ENCODE peak calls at places on chromosomes 13 and 19, in five cellular contexts. One of them, this sample, is unnamed. For H3K4me1, the result is how much of the 10 kb centered on the place peaks cover.

GRCh38 chr19:6066661-6067646 is 43.3 kb downstream of the RFX2 start:
- DNase-seq in CD4-positive, alpha-beta memory T cell: peak
- DNase-seq in right atrium auricular region: peak
- DNase-seq in mammary epithelial cell: peak
- DNase-seq in thoracic aorta: peak
- DNase-seq in this sample: peak

GRCh38 chr19:11881151-11881800 is 6.3 kb upstream of the ZNF69 start:
- DNase-seq in CD4-positive, alpha-beta memory T cell: peak
- DNase-seq in right atrium auricular region: peak
- DNase-seq in mammary epithelial cell: peak
- DNase-seq in thoracic aorta: no peak
- DNase-seq in this sample: peak

GRCh38 chr13:32115069-32115468 is 83.5 kb downstream of the FRY start:
- DNase-seq in CD4-positive, alpha-beta memory T cell: no peak
- DNase-seq in right atrium auricular region: no peak
- DNase-seq in mammary epithelial cell: no peak
- DNase-seq in thoracic aorta: no peak
- DNase-seq in this sample: no peak

GRCh38 chr13:48653074-48654054 is at the start of gene CYSLTR2:
- DNase-seq in CD4-positive, alpha-beta memory T cell: peak
- DNase-seq in right atrium auricular region: no peak
- DNase-seq in mammary epithelial cell: no peak
- DNase-seq in thoracic aorta: no peak
- DNase-seq in this sample: no peak

GRCh38 chr13:62524498-62524897 is 1108.8 kb upstream of the PCDH20 start:
- DNase-seq in CD4-positive, alpha-beta memory T cell: no peak
- DNase-seq in right atrium auricular region: no peak
- DNase-seq in mammary epithelial cell: no peak
- DNase-seq in thoracic aorta: no peak
- DNase-seq in this sample: no peak

GRCh38 chr19:50844296-50844935 is 10.3 kb upstream of the KLK3 start:
- DNase-seq in CD4-positive, alpha-beta memory T cell: no peak
- DNase-seq in right atrium auricular region: no peak
- DNase-seq in mammary epithelial cell: no peak
- DNase-seq in thoracic aorta: no peak
- DNase-seq in this sample: no peak

GRCh38 chr19:46861691-46862503 is 1.1 kb downstream of the ARHGAP35 start:
- DNase-seq in CD4-positive, alpha-beta memory T cell: no peak
- DNase-seq in right atrium auricular region: no peak
- DNase-seq in mammary epithelial cell: peak
- DNase-seq in thoracic aorta: no peak
- DNase-seq in this sample: no peak

GRCh38 chr19:31119951-31120690 is 229.1 kb downstream of the TSHZ3 start:
- DNase-seq in CD4-positive, alpha-beta memory T cell: no peak
- DNase-seq in right atrium auricular region: no peak
- DNase-seq in mammary epithelial cell: no peak
- DNase-seq in thoracic aorta: no peak
- DNase-seq in this sample: no peak

GRCh38 chr13:40682449-40683240 is 16.2 kb upstream of the FOXO1 start:
- DNase-seq in CD4-positive, alpha-beta memory T cell: peak
- DNase-seq in right atrium auricular region: no peak
- DNase-seq in mammary epithelial cell: no peak
- DNase-seq in thoracic aorta: no peak
- DNase-seq in this sample: no peak

GRCh38 chr13:43360911-43361605 is 337.7 kb downstream of the DNAJC15 start:
- DNase-seq in CD4-positive, alpha-beta memory T cell: no peak
- DNase-seq in right atrium auricular region: no peak
- DNase-seq in mammary epithelial cell: peak
- DNase-seq in thoracic aorta: no peak
- DNase-seq in this sample: no peak

GRCh38 chr13:28558567-28558966 is 63.6 kb upstream of the FLT1 start:
- DNase-seq in CD4-positive, alpha-beta memory T cell: no peak
- DNase-seq in right atrium auricular region: no peak
- DNase-seq in mammary epithelial cell: no peak
- DNase-seq in thoracic aorta: no peak
- DNase-seq in this sample: no peak

GRCh38 chr13:59120297-59120843 is 1043.4 kb downstream of the DIAPH3 start:
- DNase-seq in CD4-positive, alpha-beta memory T cell: no peak
- DNase-seq in right atrium auricular region: no peak
- DNase-seq in mammary epithelial cell: no peak
- DNase-seq in thoracic aorta: no peak
- DNase-seq in this sample: no peak

GRCh38 chr19:45852145-45852750 is 10.7 kb downstream of the SYMPK start:
- DNase-seq in CD4-positive, alpha-beta memory T cell: no peak
- DNase-seq in right atrium auricular region: no peak
- DNase-seq in mammary epithelial cell: no peak
- DNase-seq in thoracic aorta: no peak
- DNase-seq in this sample: no peak

GRCh38 chr13:48595330-48596127 is 58.2 kb upstream of the CYSLTR2 start:
- DNase-seq in CD4-positive, alpha-beta memory T cell: peak
- DNase-seq in right atrium auricular region: peak
- DNase-seq in mammary epithelial cell: peak
- DNase-seq in thoracic aorta: no peak
- DNase-seq in this sample: no peak

GRCh38 chr13:107650081-107650701 is 565.1 kb downstream of the LIG4 start:
- DNase-seq in CD4-positive, alpha-beta memory T cell: no peak
- DNase-seq in right atrium auricular region: no peak
- DNase-seq in mammary epithelial cell: peak
- DNase-seq in thoracic aorta: no peak
- DNase-seq in this sample: no peak

GRCh38 chr19:55206664-55207500 is 2.4 kb downstream of the PTPRH start:
- DNase-seq in CD4-positive, alpha-beta memory T cell: no peak
- DNase-seq in right atrium auricular region: peak
- DNase-seq in mammary epithelial cell: peak
- DNase-seq in thoracic aorta: no peak
- DNase-seq in this sample: peak

GRCh38 chr19:35318679-35319448 is 10.1 kb upstream of the CD22 start:
- DNase-seq in CD4-positive, alpha-beta memory T cell: no peak
- DNase-seq in right atrium auricular region: peak
- DNase-seq in mammary epithelial cell: peak
- DNase-seq in thoracic aorta: peak
- DNase-seq in this sample: peak

GRCh38 chr13:113926301-113926761 is 47.5 kb downstream of the C13orf46 start:
- DNase-seq in CD4-positive, alpha-beta memory T cell: no peak
- DNase-seq in right atrium auricular region: no peak
- DNase-seq in mammary epithelial cell: no peak
- DNase-seq in thoracic aorta: no peak
- DNase-seq in this sample: peak

GRCh38 chr13:27790523-27790922 is 1.8 kb upstream of the GSX1 start:
- DNase-seq in CD4-positive, alpha-beta memory T cell: no peak
- DNase-seq in right atrium auricular region: no peak
- DNase-seq in mammary epithelial cell: no peak
- DNase-seq in thoracic aorta: no peak
- DNase-seq in this sample: no peak

GRCh38 chr19:43773725-43774102 is 7.1 kb downstream of the KCNN4 start:
- DNase-seq in CD4-positive, alpha-beta memory T cell: no peak
- DNase-seq in right atrium auricular region: no peak
- DNase-seq in mammary epithelial cell: no peak
- DNase-seq in thoracic aorta: no peak
- DNase-seq in this sample: no peak

GRCh38 chr13:50561774-50562173 is 281.7 kb downstream of the DLEU7 start:
- DNase-seq in CD4-positive, alpha-beta memory T cell: no peak
- DNase-seq in right atrium auricular region: no peak
- DNase-seq in mammary epithelial cell: no peak
- DNase-seq in thoracic aorta: no peak
- DNase-seq in this sample: no peak

GRCh38 chr13:65836066-65836465 is 1394.1 kb downstream of the PCDH9 start:
- DNase-seq in CD4-positive, alpha-beta memory T cell: no peak
- DNase-seq in right atrium auricular region: no peak
- DNase-seq in mammary epithelial cell: no peak
- DNase-seq in thoracic aorta: no peak
- DNase-seq in this sample: no peak

GRCh38 chr13:30141773-30142501 is 165.4 kb downstream of the KATNAL1 start:
- DNase-seq in CD4-positive, alpha-beta memory T cell: no peak
- DNase-seq in right atrium auricular region: no peak
- DNase-seq in mammary epithelial cell: no peak
- DNase-seq in thoracic aorta: no peak
- DNase-seq in this sample: no peak

GRCh38 chr19:33426621-33427475 is 53.3 kb downstream of the CEBPG start:
- DNase-seq in CD4-positive, alpha-beta memory T cell: no peak
- DNase-seq in right atrium auricular region: no peak
- DNase-seq in mammary epithelial cell: no peak
- DNase-seq in thoracic aorta: no peak
- DNase-seq in this sample: no peak

GRCh38 chr13:29532136-29532535 is 63.4 kb downstream of the SLC7A1 start:
- DNase-seq in CD4-positive, alpha-beta memory T cell: no peak
- DNase-seq in right atrium auricular region: no peak
- DNase-seq in mammary epithelial cell: no peak
- DNase-seq in thoracic aorta: no peak
- DNase-seq in this sample: no peak

GRCh38 chr19:46828484-46828883 is 22.2 kb downstream of the AP2S1 start:
- DNase-seq in CD4-positive, alpha-beta memory T cell: no peak
- DNase-seq in right atrium auricular region: no peak
- DNase-seq in mammary epithelial cell: no peak
- DNase-seq in thoracic aorta: no peak
- DNase-seq in this sample: no peak

GRCh38 chr19:11418166-11418517 is 972 bp downstream of the RGL3 start:
- DNase-seq in CD4-positive, alpha-beta memory T cell: no peak
- DNase-seq in right atrium auricular region: no peak
- DNase-seq in mammary epithelial cell: no peak
- DNase-seq in thoracic aorta: no peak
- DNase-seq in this sample: no peak

GRCh38 chr13:97221989-97222700 is at the start of gene MBNL2:
- DNase-seq in CD4-positive, alpha-beta memory T cell: peak
- DNase-seq in right atrium auricular region: peak
- DNase-seq in mammary epithelial cell: peak
- DNase-seq in thoracic aorta: peak
- DNase-seq in this sample: peak

GRCh38 chr13:26600345-26600761 is 42.9 kb downstream of the WASF3 start:
- DNase-seq in CD4-positive, alpha-beta memory T cell: no peak
- DNase-seq in right atrium auricular region: no peak
- DNase-seq in mammary epithelial cell: no peak
- DNase-seq in thoracic aorta: no peak
- DNase-seq in this sample: peak

GRCh38 chr19:45790942-45791341 is 1.7 kb downstream of the DMWD start:
- DNase-seq in CD4-positive, alpha-beta memory T cell: peak
- DNase-seq in right atrium auricular region: no peak
- DNase-seq in mammary epithelial cell: no peak
- DNase-seq in thoracic aorta: no peak
- DNase-seq in this sample: no peak

GRCh38 chr19:33177417-33177976 is 16.6 kb upstream of the LRP3 start:
- DNase-seq in CD4-positive, alpha-beta memory T cell: peak
- DNase-seq in right atrium auricular region: peak
- DNase-seq in mammary epithelial cell: no peak
- DNase-seq in thoracic aorta: peak
- DNase-seq in this sample: no peak

GRCh38 chr13:74438911-74439310 is 304.7 kb upstream of the KLF12 start:
- DNase-seq in CD4-positive, alpha-beta memory T cell: no peak
- DNase-seq in right atrium auricular region: no peak
- DNase-seq in mammary epithelial cell: no peak
- DNase-seq in thoracic aorta: no peak
- DNase-seq in this sample: no peak

GRCh38 chr13:44243198-44243852 is 130.3 kb upstream of the SERP2 start:
- DNase-seq in CD4-positive, alpha-beta memory T cell: no peak
- DNase-seq in right atrium auricular region: peak
- DNase-seq in mammary epithelial cell: peak
- DNase-seq in thoracic aorta: no peak
- DNase-seq in this sample: no peak

GRCh38 chr19:1074512-1075283 is 7.7 kb downstream of the ARHGAP45 start:
- DNase-seq in CD4-positive, alpha-beta memory T cell: peak
- DNase-seq in right atrium auricular region: peak
- DNase-seq in mammary epithelial cell: peak
- DNase-seq in thoracic aorta: no peak
- DNase-seq in this sample: peak

GRCh38 chr19:1079566-1080111 is 12.7 kb downstream of the ARHGAP45 start:
- DNase-seq in CD4-positive, alpha-beta memory T cell: no peak
- DNase-seq in right atrium auricular region: no peak
- DNase-seq in mammary epithelial cell: no peak
- DNase-seq in thoracic aorta: no peak
- DNase-seq in this sample: no peak

GRCh38 chr19:1073956-1074511 is 7.1 kb downstream of the ARHGAP45 start:
- DNase-seq in CD4-positive, alpha-beta memory T cell: no peak
- DNase-seq in right atrium auricular region: no peak
- DNase-seq in mammary epithelial cell: no peak
- DNase-seq in thoracic aorta: no peak
- DNase-seq in this sample: no peak

GRCh38 chr19:1076046-1076386 is 9.0 kb downstream of the ARHGAP45 start:
- DNase-seq in CD4-positive, alpha-beta memory T cell: no peak
- DNase-seq in right atrium auricular region: no peak
- DNase-seq in mammary epithelial cell: no peak
- DNase-seq in thoracic aorta: no peak
- DNase-seq in this sample: no peak

GRCh38 chr19:1076951-1077350 is 10.0 kb downstream of the ARHGAP45 start:
- DNase-seq in CD4-positive, alpha-beta memory T cell: peak
- DNase-seq in right atrium auricular region: no peak
- DNase-seq in mammary epithelial cell: peak
- DNase-seq in thoracic aorta: no peak
- DNase-seq in this sample: peak
- H3K4me1 ChIP-seq in CD4-positive, alpha-beta memory T cell: half or more
- H3K4me1 ChIP-seq in right atrium auricular region: under half
- H3K4me1 ChIP-seq in mammary epithelial cell: under half
- H3K4me1 ChIP-seq in thoracic aorta: under half
- H3K4me1 ChIP-seq in this sample: under half

GRCh38 chr13:51697181-51697580 is 106.8 kb downstream of the DHRS12 start:
- DNase-seq in CD4-positive, alpha-beta memory T cell: no peak
- DNase-seq in right atrium auricular region: no peak
- DNase-seq in mammary epithelial cell: no peak
- DNase-seq in thoracic aorta: no peak
- DNase-seq in this sample: no peak
- H3K4me1 ChIP-seq in CD4-positive, alpha-beta memory T cell: under half
- H3K4me1 ChIP-seq in right atrium auricular region: under half
- H3K4me1 ChIP-seq in mammary epithelial cell: under half
- H3K4me1 ChIP-seq in thoracic aorta: under half
- H3K4me1 ChIP-seq in this sample: under half

DNA sequence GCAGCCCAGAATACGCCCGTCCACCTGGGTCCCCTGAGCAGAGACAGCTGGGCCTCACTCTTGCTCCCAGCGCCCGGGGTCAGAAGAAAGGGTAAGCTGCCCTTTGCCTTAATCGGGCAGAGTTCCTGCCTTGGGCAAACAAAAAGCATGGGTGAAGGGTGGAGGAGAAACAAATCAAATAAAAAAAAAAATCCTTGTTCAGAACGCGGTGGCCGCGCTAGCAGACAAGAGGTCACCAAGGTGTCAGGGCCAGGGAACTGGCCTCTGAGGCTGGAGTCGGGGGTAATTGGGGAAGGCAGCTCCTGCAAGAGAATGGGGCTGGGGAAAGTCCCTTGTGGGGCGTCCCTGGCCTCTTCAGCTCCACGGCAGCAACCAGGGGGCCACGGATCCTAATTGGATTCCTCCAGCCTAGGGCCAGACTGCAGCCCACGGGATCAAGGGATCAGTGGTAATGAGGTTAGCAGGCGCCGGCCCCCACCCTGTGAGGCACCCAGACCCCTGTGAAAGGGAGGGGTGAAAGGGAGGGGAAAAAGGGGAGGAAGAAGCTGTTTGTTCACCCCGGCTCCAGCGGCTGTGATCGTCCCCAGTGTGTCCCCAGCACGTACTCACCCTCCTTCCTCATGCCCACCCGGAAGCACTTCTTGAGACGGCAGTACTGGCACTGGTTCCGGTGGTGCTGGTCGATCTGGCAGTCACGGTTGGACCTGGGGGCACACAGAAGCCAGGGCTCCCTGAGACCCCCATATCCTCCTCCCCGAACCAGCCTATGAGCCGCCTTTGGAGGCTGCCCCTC is 5.5 kb downstream of the NR2F6 start:
- DNase-seq in CD4-positive, alpha-beta memory T cell: no peak
- DNase-seq in right atrium auricular region: no peak
- DNase-seq in mammary epithelial cell: no peak
- DNase-seq in thoracic aorta: no peak
- DNase-seq in this sample: no peak
- H3K4me1 ChIP-seq in CD4-positive, alpha-beta memory T cell: under half
- H3K4me1 ChIP-seq in right atrium auricular region: under half
- H3K4me1 ChIP-seq in mammary epithelial cell: under half
- H3K4me1 ChIP-seq in thoracic aorta: under half
- H3K4me1 ChIP-seq in this sample: under half

GRCh38 chr19:13089857-13090507 is 12.7 kb downstream of the LYL1 start:
- DNase-seq in CD4-positive, alpha-beta memory T cell: no peak
- DNase-seq in right atrium auricular region: no peak
- DNase-seq in mammary epithelial cell: no peak
- DNase-seq in thoracic aorta: no peak
- DNase-seq in this sample: no peak
- H3K4me1 ChIP-seq in CD4-positive, alpha-beta memory T cell: under half
- H3K4me1 ChIP-seq in right atrium auricular region: under half
- H3K4me1 ChIP-seq in mammary epithelial cell: under half
- H3K4me1 ChIP-seq in thoracic aorta: half or more
- H3K4me1 ChIP-seq in this sample: under half